ENCODE peak calls at places on chromosomes 1 and 21, in nine cellular contexts. M, W, F, I, J, O, K, C and P are unnamed samples.

GRCh38 chr1:86696522-86696921 is 7.9 kb upstream of the SH3GLB1 start:
- DNase-seq in M (no peak), W (peak), F (no peak), I (no peak), J (no peak), O (no peak), K (no peak), C (no peak), P (no peak)

GRCh38 chr1:48916121-48917069 is 139.7 kb upstream of the BEND5 start:
- DNase-seq in M (no peak), W (peak), F (peak), I (no peak), J (no peak), O (no peak), K (no peak), C (peak), P (peak)

GRCh38 chr1:91759076-91759475 is 126.9 kb downstream of the TGFBR3 start:
- DNase-seq in M (no peak), W (no peak), F (no peak), I (no peak), J (peak), O (no peak), K (no peak), C (no peak), P (no peak)

GRCh38 chr1:230801441-230801840 is 54.3 kb downstream of the CAPN9 start:
- DNase-seq in M (no peak), W (no peak), F (no peak), I (no peak), J (peak), O (peak), K (no peak), C (no peak), P (no peak)

GRCh38 chr1:205542367-205542766 is 37.9 kb downstream of the CDK18 start:
- DNase-seq in M (no peak), W (no peak), F (no peak), I (no peak), J (peak), O (no peak), K (no peak), C (no peak), P (no peak)

GRCh38 chr1:221468556-221468955 is 273.3 kb downstream of the DUSP10 start:
- DNase-seq in M (no peak), W (no peak), F (no peak), I (no peak), J (no peak), O (no peak), K (no peak), C (no peak), P (no peak)

GRCh38 chr1:43834280-43835140 is 99.1 kb upstream of the ARTN start:
- DNase-seq in M (no peak), W (no peak), F (no peak), I (no peak), J (no peak), O (peak), K (no peak), C (no peak), P (peak)

GRCh38 chr1:205534444-205534985 is 30.0 kb downstream of the CDK18 start:
- DNase-seq in M (no peak), W (no peak), F (no peak), I (no peak), J (no peak), O (no peak), K (no peak), C (no peak), P (no peak)

GRCh38 chr21:26684866-26685265 is 111.8 kb upstream of the CYYR1 start:
- DNase-seq in M (no peak), W (no peak), F (no peak), I (no peak), J (no peak), O (no peak), K (no peak), C (no peak), P (no peak)

GRCh38 chr1:183636783-183637182 is 1.2 kb upstream of the ARPC5 start:
- DNase-seq in M (no peak), W (no peak), F (no peak), I (no peak), J (no peak), O (no peak), K (no peak), C (no peak), P (no peak)

GRCh38 chr1:236164273-236164672 is 21.9 kb downstream of the GPR137B start:
- DNase-seq in M (no peak), W (no peak), F (no peak), I (no peak), J (no peak), O (no peak), K (no peak), C (peak), P (no peak)

GRCh38 chr1:204102719-204103118 is 29.8 kb downstream of the SOX13 start:
- DNase-seq in M (no peak), W (no peak), F (no peak), I (no peak), J (no peak), O (no peak), K (no peak), C (no peak), P (peak)

GRCh38 chr21:35559128-35559831 is 501.0 kb downstream of the SETD4 start:
- DNase-seq in M (no peak), W (peak), F (no peak), I (no peak), J (no peak), O (no peak), K (no peak), C (peak), P (peak)

GRCh38 chr1:201774224-201774982 is 54.6 kb upstream of the IPO9 start:
- DNase-seq in M (no peak), W (peak), F (no peak), I (no peak), J (no peak), O (no peak), K (no peak), C (no peak), P (no peak)

GRCh38 chr1:29933110-29933509 is 696.8 kb downstream of the PTPRU start:
- DNase-seq in M (no peak), W (no peak), F (no peak), I (no peak), J (no peak), O (no peak), K (no peak), C (no peak), P (no peak)

GRCh38 chr21:46618738-46619369 is 14.0 kb upstream of the S100B start:
- DNase-seq in M (no peak), W (peak), F (no peak), I (no peak), J (no peak), O (no peak), K (no peak), C (no peak), P (no peak)

GRCh38 chr21:46621457-46622182 is 13.9 kb upstream of the PRMT2 start:
- DNase-seq in M (no peak), W (no peak), F (no peak), I (no peak), J (no peak), O (no peak), K (no peak), C (no peak), P (no peak)

GRCh38 chr21:46622226-46622625 is 13.2 kb upstream of the PRMT2 start:
- DNase-seq in M (no peak), W (no peak), F (no peak), I (no peak), J (no peak), O (no peak), K (peak), C (peak), P (no peak)

GRCh38 chr21:46619846-46620245 is 15.0 kb upstream of the S100B start:
- DNase-seq in M (no peak), W (peak), F (no peak), I (no peak), J (no peak), O (no peak), K (no peak), C (no peak), P (no peak)

GRCh38 chr21:46620846-46621245 is 14.6 kb upstream of the PRMT2 start:
- DNase-seq in M (no peak), W (no peak), F (no peak), I (no peak), J (no peak), O (no peak), K (no peak), C (no peak), P (no peak)
- TF ChIP-seq POLR2A in M (no peak), W (no peak), F (no peak), I (no peak), J (no peak), O (no peak), K (no peak), C (no peak), P (no peak)

GRCh38 chr1:53366901-53367502 is 39.1 kb upstream of the LRP8 start:
- DNase-seq in M (no peak), W (no peak), F (no peak), I (no peak), J (no peak), O (peak), K (no peak), C (no peak), P (no peak)

GRCh38 chr1:53369034-53369750 is 41.3 kb upstream of the LRP8 start:
- DNase-seq in M (no peak), W (no peak), F (no peak), I (no peak), J (no peak), O (peak), K (no peak), C (no peak), P (no peak)

GRCh38 chr1:53369761-53370160 is 41.9 kb upstream of the LRP8 start:
- DNase-seq in M (no peak), W (no peak), F (no peak), I (no peak), J (no peak), O (peak), K (no peak), C (no peak), P (no peak)

GRCh38 chr1:53368314-53369033 is 40.6 kb upstream of the LRP8 start:
- DNase-seq in M (no peak), W (no peak), F (no peak), I (no peak), J (no peak), O (peak), K (peak), C (no peak), P (no peak)

GRCh38 chr1:53367503-53368313 is 39.8 kb upstream of the LRP8 start:
- DNase-seq in M (peak), W (no peak), F (no peak), I (no peak), J (peak), O (peak), K (no peak), C (no peak), P (no peak)
- TF ChIP-seq POLR2A in M (peak), W (no peak), F (no peak), I (no peak), J (no peak), O (no peak), K (no peak), C (no peak), P (no peak)

GRCh38 chr1:110337704-110338199 is 1.4 kb upstream of the RBM15 start:
- DNase-seq in M (no peak), W (no peak), F (peak), I (no peak), J (peak), O (no peak), K (peak), C (peak), P (peak)

GRCh38 chr1:110339427-110340206 is 440 bp downstream of the RBM15 start:
- DNase-seq in M (no peak), W (peak), F (peak), I (peak), J (no peak), O (no peak), K (peak), C (peak), P (peak)

GRCh38 chr1:110340207-110340468 is 961 bp downstream of the RBM15 start:
- DNase-seq in M (no peak), W (no peak), F (peak), I (no peak), J (no peak), O (no peak), K (no peak), C (no peak), P (no peak)

GRCh38 chr1:110339040-110339426 is at the start of gene RBM15:
- DNase-seq in M (peak), W (peak), F (peak), I (peak), J (peak), O (peak), K (peak), C (peak), P (peak)

GRCh38 chr1:110338200-110339039 is 757 bp upstream of the RBM15 start:
- DNase-seq in M (peak), W (no peak), F (peak), I (peak), J (no peak), O (peak), K (peak), C (peak), P (peak)
- TF ChIP-seq POLR2A in M (peak), W (peak), F (peak), I (peak), J (peak), O (peak), K (no peak), C (peak), P (peak)

GRCh38 chr1:167219646-167220536 is 795 bp upstream of the POU2F1 start:
- DNase-seq in M (peak), W (peak), F (peak), I (peak), J (peak), O (peak), K (peak), C (peak), P (peak)
- TF ChIP-seq POLR2A in M (peak), W (no peak), F (peak), I (peak), J (no peak), O (no peak), K (no peak), C (no peak), P (peak)

DNA sequence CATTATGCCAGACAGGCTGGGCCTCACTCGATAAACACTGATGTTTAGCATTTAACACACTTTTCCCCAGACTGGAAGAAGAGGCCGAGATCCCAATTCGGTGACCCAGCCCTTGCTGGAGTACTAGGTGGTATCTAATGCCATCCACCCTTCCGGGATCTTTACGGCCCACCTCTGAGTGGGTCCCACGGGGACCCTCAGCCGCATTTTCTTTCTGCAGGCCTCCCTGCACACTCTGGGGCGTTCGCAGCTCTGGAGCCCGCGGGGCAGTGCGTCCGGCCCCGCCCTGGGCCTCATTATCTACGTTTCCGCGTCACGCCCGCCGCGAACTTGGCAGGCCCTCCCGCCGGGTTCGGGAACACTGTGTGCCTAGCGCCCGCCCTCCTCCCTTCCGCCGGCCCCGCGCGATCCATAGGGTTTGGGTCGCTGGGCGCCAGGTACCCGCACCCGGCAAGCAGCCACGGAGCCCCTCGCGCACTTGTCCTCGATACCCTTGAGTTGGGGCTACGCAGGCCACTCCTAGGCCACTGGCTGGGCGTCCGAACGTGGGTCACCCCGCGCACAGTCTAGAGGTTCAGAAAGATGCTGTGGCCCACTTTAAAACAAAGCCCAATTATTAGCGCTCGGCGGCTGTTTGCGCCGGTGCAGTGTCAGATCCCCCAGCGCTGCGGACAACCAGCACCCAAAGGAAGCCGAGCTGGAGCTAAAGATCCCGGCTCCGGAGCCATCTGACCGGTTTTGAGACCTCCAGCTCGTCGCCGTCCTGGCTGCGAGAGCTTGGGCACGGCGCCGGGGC is 942 bp upstream of the EVA1C start:
- DNase-seq in M (no peak), W (peak), F (no peak), I (peak), J (no peak), O (peak), K (peak), C (peak), P (peak)
- TF ChIP-seq POLR2A in M (no peak), W (peak), F (peak), I (peak), J (no peak), O (peak), K (peak), C (peak), P (peak)

GRCh38 chr1:47332779-47333577 is 612 bp upstream of the CMPK1 start:
- DNase-seq in M (no peak), W (no peak), F (no peak), I (no peak), J (peak), O (no peak), K (no peak), C (no peak), P (no peak)

GRCh38 chr1:47334765-47335435 is 1.3 kb downstream of the CMPK1 start:
- DNase-seq in M (peak), W (peak), F (no peak), I (no peak), J (no peak), O (no peak), K (no peak), C (no peak), P (no peak)

GRCh38 chr1:47331875-47332274 is 1.7 kb upstream of the CMPK1 start:
- DNase-seq in M (no peak), W (no peak), F (no peak), I (no peak), J (no peak), O (no peak), K (no peak), C (no peak), P (no peak)

GRCh38 chr1:47333922-47334764 is 553 bp downstream of the CMPK1 start:
- DNase-seq in M (no peak), W (peak), F (peak), I (peak), J (peak), O (peak), K (peak), C (peak), P (peak)

GRCh38 chr1:47333578-47333921 is at the start of gene CMPK1:
- DNase-seq in M (peak), W (peak), F (peak), I (peak), J (no peak), O (peak), K (peak), C (peak), P (peak)
- TF ChIP-seq POLR2A in M (no peak), W (peak), F (peak), I (no peak), J (no peak), O (no peak), K (no peak), C (no peak), P (no peak)